ENCODE peak calls at places on chromosomes 13 and 19, in five cellular contexts. I, O, J, H and W are unnamed samples.

GRCh38 chr19:3360494-3361383 is 5.6 kb upstream of the NFIC start:
- DNase-seq in O (no peak), H (peak; percentile 46), J (peak; percentile 71), I (peak; percentile 43), W (peak; percentile 67)

GRCh38 chr19:49677232-49677881 is at the start of gene PRMT1:
- DNase-seq in O (peak; percentile 85), J (no peak), I (peak; percentile 36), H (peak; percentile 38), W (peak; percentile 92)

GRCh38 chr13:75135325-75135825 is 346.6 kb downstream of the TBC1D4 start:
- DNase-seq in J (no peak), H (peak; percentile 97), I (no peak), O (no peak), W (no peak)

GRCh38 chr13:82947121-82948077 is 934.9 kb downstream of the SLITRK1 start:
- DNase-seq in J (no peak), I (no peak), O (no peak), H (peak; percentile 59), W (no peak)

GRCh38 chr19:22144394-22144793 is 52.4 kb downstream of the ZNF676 start:
- DNase-seq in I (no peak), J (no peak), H (no peak), O (no peak), W (peak; percentile 63)

GRCh38 chr19:48900477-48901452 is 653 bp downstream of the NUCB1 start:
- DNase-seq in J (no peak), H (peak; percentile 57), O (peak; percentile 57), I (no peak), W (peak; percentile 64)

GRCh38 chr19:48398329-48399235 is 5.1 kb downstream of the GRIN2D start:
- DNase-seq in O (peak; percentile 83), J (peak; percentile 71), H (peak; percentile 82), I (peak; percentile 85), W (peak; percentile 64)

GRCh38 chr19:4533334-4533733 is 1.7 kb downstream of the PLIN5 start:
- DNase-seq in I (no peak), J (no peak), O (no peak), H (no peak), W (no peak)

GRCh38 chr19:6470173-6470572 is 6.1 kb downstream of the CRB3 start:
- DNase-seq in J (no peak), O (no peak), H (no peak), I (no peak), W (no peak)

GRCh38 chr13:67228909-67229308 is 1.2 kb downstream of the PCDH9 start:
- DNase-seq in J (no peak), O (peak; percentile 51), H (peak; percentile 25), I (no peak), W (no peak)

GRCh38 chr19:16336571-16336970 is 11.9 kb downstream of the KLF2 start:
- DNase-seq in H (peak; percentile 81), I (no peak), O (no peak), J (no peak), W (no peak)

GRCh38 chr19:45769821-45770191 is 754 bp upstream of the SIX5 start:
- DNase-seq in J (no peak), H (no peak), O (peak; percentile 73), I (no peak), W (peak; percentile 70)

GRCh38 chr13:27641711-27642502 is 20.2 kb downstream of the POLR1D start:
- DNase-seq in I (no peak), J (no peak), H (no peak), O (no peak), W (no peak)

GRCh38 chr13:39036212-39036611 is 1.7 kb downstream of the PROSER1 start:
- DNase-seq in O (peak; percentile 63), H (peak; percentile 13), J (no peak), I (peak; percentile 0), W (peak; percentile 81)

GRCh38 chr19:33473644-33474305 is 47.8 kb downstream of the PEPD start:
- DNase-seq in J (no peak), O (no peak), I (no peak), H (peak; percentile 87), W (no peak)

GRCh38 chr19:3679581-3679980 is 20.7 kb downstream of the PIP5K1C start:
- DNase-seq in J (no peak), O (no peak), I (no peak), H (no peak), W (no peak)

GRCh38 chr19:35742121-35742724 is at the start of gene IGFLR1:
- DNase-seq in O (peak; percentile 84), J (peak; percentile 85), H (no peak), I (no peak), W (peak; percentile 66)